ENCODE peak calls at places on chromosome 4, in eight cellular contexts. One of them, this sample, is unnamed.

GRCh38 chr4:125750827-125751466 is 436.2 kb downstream of the FAT4 start:
- DNase-seq in cardiac fibroblast: peak
- DNase-seq in GM23248: peak
- DNase-seq in mucosa of descending colon: no peak
- DNase-seq in IMR-90: peak
- DNase-seq in dorsolateral prefrontal cortex: no peak
- DNase-seq in heart left ventricle: no peak
- DNase-seq in PC-9: no peak
- DNase-seq in this sample: peak

GRCh38 chr4:123505457-123506310 is 109.1 kb downstream of the SPRY1 start:
- DNase-seq in cardiac fibroblast: peak
- DNase-seq in heart left ventricle: peak
- DNase-seq in dorsolateral prefrontal cortex: peak
- DNase-seq in mucosa of descending colon: peak
- DNase-seq in GM23248: peak
- DNase-seq in IMR-90: peak
- DNase-seq in PC-9: peak
- DNase-seq in this sample: peak

GRCh38 chr4:170124391-170124790 is 34.6 kb upstream of the AADAT start:
- DNase-seq in GM23248: no peak
- DNase-seq in dorsolateral prefrontal cortex: no peak
- DNase-seq in IMR-90: no peak
- DNase-seq in PC-9: no peak
- DNase-seq in cardiac fibroblast: no peak
- DNase-seq in heart left ventricle: no peak
- DNase-seq in mucosa of descending colon: no peak
- DNase-seq in this sample: no peak

GRCh38 chr4:24763631-24764302 is 31.6 kb upstream of the SOD3 start:
- DNase-seq in dorsolateral prefrontal cortex: no peak
- DNase-seq in PC-9: peak
- DNase-seq in GM23248: peak
- DNase-seq in heart left ventricle: no peak
- DNase-seq in cardiac fibroblast: peak
- DNase-seq in IMR-90: peak
- DNase-seq in mucosa of descending colon: no peak
- DNase-seq in this sample: no peak

GRCh38 chr4:121072080-121072835 is at the start of gene NDNF:
- DNase-seq in cardiac fibroblast: peak
- DNase-seq in dorsolateral prefrontal cortex: no peak
- DNase-seq in heart left ventricle: peak
- DNase-seq in mucosa of descending colon: peak
- DNase-seq in GM23248: peak
- DNase-seq in IMR-90: peak
- DNase-seq in PC-9: no peak
- DNase-seq in this sample: peak

GRCh38 chr4:185424905-185425599 is 712 bp downstream of the UFSP2 start:
- DNase-seq in IMR-90: peak
- DNase-seq in heart left ventricle: no peak
- DNase-seq in cardiac fibroblast: no peak
- DNase-seq in dorsolateral prefrontal cortex: no peak
- DNase-seq in PC-9: no peak
- DNase-seq in mucosa of descending colon: no peak
- DNase-seq in GM23248: no peak
- DNase-seq in this sample: peak

GRCh38 chr4:110596431-110596830 is 26.4 kb downstream of the PITX2 start:
- DNase-seq in IMR-90: no peak
- DNase-seq in cardiac fibroblast: no peak
- DNase-seq in heart left ventricle: no peak
- DNase-seq in dorsolateral prefrontal cortex: no peak
- DNase-seq in GM23248: no peak
- DNase-seq in mucosa of descending colon: no peak
- DNase-seq in PC-9: no peak
- DNase-seq in this sample: no peak

GRCh38 chr4:102392033-102392744 is 46.9 kb upstream of the SLC39A8 start:
- DNase-seq in heart left ventricle: no peak
- DNase-seq in mucosa of descending colon: no peak
- DNase-seq in IMR-90: no peak
- DNase-seq in dorsolateral prefrontal cortex: no peak
- DNase-seq in GM23248: no peak
- DNase-seq in cardiac fibroblast: no peak
- DNase-seq in PC-9: no peak
- DNase-seq in this sample: no peak

GRCh38 chr4:26978387-26979071 is 117.9 kb downstream of the STIM2 start:
- DNase-seq in IMR-90: no peak
- DNase-seq in cardiac fibroblast: no peak
- DNase-seq in dorsolateral prefrontal cortex: no peak
- DNase-seq in mucosa of descending colon: no peak
- DNase-seq in heart left ventricle: no peak
- DNase-seq in PC-9: no peak
- DNase-seq in GM23248: no peak
- DNase-seq in this sample: no peak

GRCh38 chr4:104490770-104491395 is 3.8 kb downstream of the CXXC4 start:
- DNase-seq in IMR-90: peak
- DNase-seq in dorsolateral prefrontal cortex: peak
- DNase-seq in cardiac fibroblast: peak
- DNase-seq in heart left ventricle: peak
- DNase-seq in GM23248: peak
- DNase-seq in mucosa of descending colon: peak
- DNase-seq in PC-9: no peak
- DNase-seq in this sample: peak

GRCh38 chr4:40401096-40401495 is 66.0 kb downstream of the CHRNA9 start:
- DNase-seq in cardiac fibroblast: no peak
- DNase-seq in mucosa of descending colon: no peak
- DNase-seq in GM23248: no peak
- DNase-seq in PC-9: no peak
- DNase-seq in dorsolateral prefrontal cortex: no peak
- DNase-seq in heart left ventricle: no peak
- DNase-seq in IMR-90: no peak
- DNase-seq in this sample: no peak

GRCh38 chr4:156146581-156146980 is 192.9 kb upstream of the CTSO start:
- DNase-seq in GM23248: no peak
- DNase-seq in cardiac fibroblast: no peak
- DNase-seq in mucosa of descending colon: no peak
- DNase-seq in dorsolateral prefrontal cortex: no peak
- DNase-seq in heart left ventricle: no peak
- DNase-seq in PC-9: no peak
- DNase-seq in IMR-90: no peak
- DNase-seq in this sample: no peak

GRCh38 chr4:184345573-184345922 is 127.9 kb upstream of the ENPP6 start:
- DNase-seq in GM23248: no peak
- DNase-seq in PC-9: no peak
- DNase-seq in cardiac fibroblast: no peak
- DNase-seq in IMR-90: peak
- DNase-seq in dorsolateral prefrontal cortex: no peak
- DNase-seq in mucosa of descending colon: peak
- DNase-seq in heart left ventricle: peak
- DNase-seq in this sample: peak

DNA sequence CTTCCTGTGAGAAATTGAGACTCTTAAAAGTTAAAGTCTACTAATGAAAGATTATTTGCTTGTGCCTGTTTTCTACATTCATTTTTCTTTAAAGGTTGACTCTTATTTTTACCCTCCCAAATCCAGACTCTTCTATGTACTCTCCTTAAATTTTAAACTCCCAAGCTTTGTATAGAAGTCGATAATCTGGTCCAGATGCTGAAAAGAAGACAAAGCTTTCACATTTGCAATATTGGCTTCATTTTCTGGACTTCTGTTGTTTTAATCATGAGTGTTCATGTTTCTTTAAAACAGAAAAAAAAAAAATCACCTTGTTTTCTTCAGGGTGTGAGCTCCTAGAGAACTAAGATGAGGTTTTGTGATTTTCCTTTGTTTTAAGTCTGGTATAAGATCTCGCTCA is 53.2 kb upstream of the TBC1D14 start:
- DNase-seq in GM23248: peak
- DNase-seq in IMR-90: no peak
- DNase-seq in cardiac fibroblast: no peak
- DNase-seq in dorsolateral prefrontal cortex: no peak
- DNase-seq in mucosa of descending colon: no peak
- DNase-seq in heart left ventricle: no peak
- DNase-seq in PC-9: no peak
- DNase-seq in this sample: no peak
- H3K4me3 ChIP-seq in GM23248: no peak
- H3K4me3 ChIP-seq in IMR-90: no peak
- H3K4me3 ChIP-seq in cardiac fibroblast: no peak
- H3K4me3 ChIP-seq in dorsolateral prefrontal cortex: no peak
- H3K4me3 ChIP-seq in mucosa of descending colon: no peak
- H3K4me3 ChIP-seq in heart left ventricle: no peak
- H3K4me3 ChIP-seq in PC-9: no peak
- H3K4me3 ChIP-seq in this sample: no peak

DNA sequence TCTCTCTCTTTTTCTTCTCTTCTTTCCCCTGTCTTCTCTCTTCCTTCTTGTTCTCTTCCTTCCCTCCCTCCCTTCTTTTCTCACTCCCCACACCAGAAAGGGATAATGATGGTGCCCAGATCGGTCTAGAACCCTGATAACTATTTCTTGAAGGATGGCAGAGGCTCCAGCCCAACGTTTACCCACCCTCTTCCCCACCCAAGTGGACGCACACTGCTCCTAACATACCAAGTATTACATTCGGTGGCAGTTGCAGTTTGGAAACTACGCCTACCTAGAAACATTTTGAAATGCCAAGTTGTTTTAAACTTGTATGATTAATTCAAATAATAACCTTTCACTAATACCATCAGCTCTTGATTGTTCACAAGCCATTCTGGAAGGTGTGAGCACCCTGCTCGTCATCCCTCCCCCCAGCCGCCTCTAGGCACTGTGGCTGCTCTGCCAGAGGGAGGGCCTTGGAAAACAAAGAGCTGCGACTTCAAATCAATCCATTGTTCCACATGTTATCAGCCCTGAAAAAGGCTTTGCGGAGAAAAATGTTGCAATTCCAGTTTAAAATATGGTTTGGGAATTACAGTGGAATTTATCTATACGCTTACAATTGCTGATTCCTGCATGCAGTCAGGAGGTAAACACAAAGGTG is 1017.5 kb upstream of the TENM3 start:
- DNase-seq in GM23248: no peak
- DNase-seq in PC-9: no peak
- DNase-seq in IMR-90: no peak
- DNase-seq in mucosa of descending colon: no peak
- DNase-seq in cardiac fibroblast: no peak
- DNase-seq in heart left ventricle: no peak
- DNase-seq in dorsolateral prefrontal cortex: no peak
- DNase-seq in this sample: no peak
- H3K4me3 ChIP-seq in GM23248: no peak
- H3K4me3 ChIP-seq in PC-9: no peak
- H3K4me3 ChIP-seq in IMR-90: no peak
- H3K4me3 ChIP-seq in mucosa of descending colon: no peak
- H3K4me3 ChIP-seq in cardiac fibroblast: no peak
- H3K4me3 ChIP-seq in heart left ventricle: no peak
- H3K4me3 ChIP-seq in dorsolateral prefrontal cortex: no peak
- H3K4me3 ChIP-seq in this sample: no peak

GRCh38 chr4:174212061-174212460 is 71.4 kb downstream of the FBXO8 start:
- DNase-seq in dorsolateral prefrontal cortex: no peak
- DNase-seq in mucosa of descending colon: no peak
- DNase-seq in IMR-90: no peak
- DNase-seq in heart left ventricle: no peak
- DNase-seq in GM23248: no peak
- DNase-seq in cardiac fibroblast: no peak
- DNase-seq in PC-9: no peak
- DNase-seq in this sample: no peak
- H3K4me3 ChIP-seq in dorsolateral prefrontal cortex: no peak
- H3K4me3 ChIP-seq in mucosa of descending colon: no peak
- H3K4me3 ChIP-seq in IMR-90: no peak
- H3K4me3 ChIP-seq in heart left ventricle: no peak
- H3K4me3 ChIP-seq in GM23248: no peak
- H3K4me3 ChIP-seq in cardiac fibroblast: no peak
- H3K4me3 ChIP-seq in PC-9: no peak
- H3K4me3 ChIP-seq in this sample: peak

GRCh38 chr4:10096201-10096975 is 20.2 kb downstream of the WDR1 start:
- DNase-seq in heart left ventricle: peak
- DNase-seq in mucosa of descending colon: peak
- DNase-seq in dorsolateral prefrontal cortex: no peak
- DNase-seq in GM23248: peak
- DNase-seq in cardiac fibroblast: peak
- DNase-seq in IMR-90: peak
- DNase-seq in PC-9: peak
- DNase-seq in this sample: peak
- H3K4me3 ChIP-seq in heart left ventricle: no peak
- H3K4me3 ChIP-seq in mucosa of descending colon: no peak
- H3K4me3 ChIP-seq in dorsolateral prefrontal cortex: no peak
- H3K4me3 ChIP-seq in GM23248: peak
- H3K4me3 ChIP-seq in cardiac fibroblast: no peak
- H3K4me3 ChIP-seq in IMR-90: no peak
- H3K4me3 ChIP-seq in PC-9: no peak
- H3K4me3 ChIP-seq in this sample: no peak

GRCh38 chr4:10105421-10105820 is 11.2 kb downstream of the WDR1 start:
- DNase-seq in IMR-90: no peak
- DNase-seq in GM23248: peak
- DNase-seq in cardiac fibroblast: no peak
- DNase-seq in PC-9: no peak
- DNase-seq in mucosa of descending colon: no peak
- DNase-seq in dorsolateral prefrontal cortex: no peak
- DNase-seq in heart left ventricle: no peak
- DNase-seq in this sample: no peak
- H3K4me3 ChIP-seq in IMR-90: no peak
- H3K4me3 ChIP-seq in GM23248: peak
- H3K4me3 ChIP-seq in cardiac fibroblast: no peak
- H3K4me3 ChIP-seq in PC-9: no peak
- H3K4me3 ChIP-seq in mucosa of descending colon: no peak
- H3K4me3 ChIP-seq in dorsolateral prefrontal cortex: no peak
- H3K4me3 ChIP-seq in heart left ventricle: no peak
- H3K4me3 ChIP-seq in this sample: no peak

GRCh38 chr4:89682808-89683207 is 154.2 kb downstream of the SNCA start:
- DNase-seq in GM23248: no peak
- DNase-seq in PC-9: no peak
- DNase-seq in mucosa of descending colon: no peak
- DNase-seq in IMR-90: no peak
- DNase-seq in heart left ventricle: no peak
- DNase-seq in dorsolateral prefrontal cortex: no peak
- DNase-seq in cardiac fibroblast: no peak
- DNase-seq in this sample: no peak

GRCh38 chr4:89685277-89685676 is 151.7 kb downstream of the SNCA start:
- DNase-seq in heart left ventricle: no peak
- DNase-seq in cardiac fibroblast: no peak
- DNase-seq in PC-9: no peak
- DNase-seq in IMR-90: no peak
- DNase-seq in GM23248: no peak
- DNase-seq in dorsolateral prefrontal cortex: no peak
- DNase-seq in mucosa of descending colon: no peak
- DNase-seq in this sample: no peak

GRCh38 chr4:89681219-89681618 is 155.7 kb downstream of the SNCA start:
- DNase-seq in IMR-90: no peak
- DNase-seq in GM23248: no peak
- DNase-seq in dorsolateral prefrontal cortex: no peak
- DNase-seq in PC-9: no peak
- DNase-seq in heart left ventricle: no peak
- DNase-seq in cardiac fibroblast: no peak
- DNase-seq in mucosa of descending colon: no peak
- DNase-seq in this sample: peak

GRCh38 chr4:89684536-89684935 is 152.4 kb downstream of the SNCA start:
- DNase-seq in GM23248: no peak
- DNase-seq in dorsolateral prefrontal cortex: no peak
- DNase-seq in mucosa of descending colon: no peak
- DNase-seq in IMR-90: no peak
- DNase-seq in heart left ventricle: no peak
- DNase-seq in cardiac fibroblast: no peak
- DNase-seq in PC-9: no peak
- DNase-seq in this sample: no peak

GRCh38 chr4:89681671-89682070 is 155.3 kb downstream of the SNCA start:
- DNase-seq in dorsolateral prefrontal cortex: no peak
- DNase-seq in GM23248: no peak
- DNase-seq in IMR-90: no peak
- DNase-seq in PC-9: no peak
- DNase-seq in heart left ventricle: no peak
- DNase-seq in mucosa of descending colon: no peak
- DNase-seq in cardiac fibroblast: no peak
- DNase-seq in this sample: no peak
- H3K4me3 ChIP-seq in dorsolateral prefrontal cortex: no peak
- H3K4me3 ChIP-seq in GM23248: no peak
- H3K4me3 ChIP-seq in IMR-90: no peak
- H3K4me3 ChIP-seq in PC-9: no peak
- H3K4me3 ChIP-seq in heart left ventricle: no peak
- H3K4me3 ChIP-seq in mucosa of descending colon: no peak
- H3K4me3 ChIP-seq in cardiac fibroblast: no peak
- H3K4me3 ChIP-seq in this sample: no peak

GRCh38 chr4:154744341-154744948 is 645 bp downstream of the LRAT start:
- DNase-seq in dorsolateral prefrontal cortex: no peak
- DNase-seq in IMR-90: no peak
- DNase-seq in PC-9: no peak
- DNase-seq in heart left ventricle: no peak
- DNase-seq in GM23248: no peak
- DNase-seq in mucosa of descending colon: peak
- DNase-seq in cardiac fibroblast: no peak
- DNase-seq in this sample: no peak
- H3K4me3 ChIP-seq in dorsolateral prefrontal cortex: peak
- H3K4me3 ChIP-seq in IMR-90: no peak
- H3K4me3 ChIP-seq in PC-9: peak
- H3K4me3 ChIP-seq in heart left ventricle: peak
- H3K4me3 ChIP-seq in GM23248: no peak
- H3K4me3 ChIP-seq in mucosa of descending colon: no peak
- H3K4me3 ChIP-seq in cardiac fibroblast: no peak
- H3K4me3 ChIP-seq in this sample: peak

This sample was measured in mesenchymal stem cell.